ENCODE peak calls at places on chromosomes 12 and 14, in five cellular contexts. M is cardiac fibroblast, Z is B cell, P is sigmoid colon, Y is lower leg skin. V is an unnamed sample.

GRCh38 chr12:15664491-15664890 is 124.7 kb downstream of the EPS8 start:
- DNase-seq in M (peak), Z (no peak), P (no peak), Y (no peak), V (peak)

GRCh38 chr12:101468948-101469347 is 6.2 kb upstream of the SPIC start:
- DNase-seq in M (no peak), Z (no peak), P (no peak), Y (no peak), V (no peak)

GRCh38 chr12:31732926-31733548 is 4.2 kb upstream of the AMN1 start:
- DNase-seq in M (peak), Z (no peak), P (no peak), Y (peak), V (peak)

GRCh38 chr12:11694528-11694927 is 45.1 kb downstream of the ETV6 start:
- DNase-seq in M (no peak), Z (no peak), P (no peak), Y (no peak), V (no peak)

GRCh38 chr12:71475280-71475679 is 35.7 kb downstream of the LGR5 start:
- DNase-seq in M (peak), Z (no peak), P (no peak), Y (peak), V (no peak)

GRCh38 chr14:22689186-22689585 is 45.0 kb upstream of the OR6J1 start:
- DNase-seq in M (peak), Z (no peak), P (no peak), Y (no peak), V (peak)

GRCh38 chr12:108640802-108641445 is 7.2 kb upstream of the SELPLG start:
- DNase-seq in M (peak), Z (peak), P (peak), Y (no peak), V (peak)

GRCh38 chr14:75427482-75428229 is at the start of gene JDP2:
- DNase-seq in M (peak), Z (peak), P (peak), Y (peak), V (peak)

GRCh38 chr14:72104011-72104613 is 171.9 kb downstream of the RGS6 start:
- DNase-seq in M (no peak), Z (peak), P (no peak), Y (no peak), V (no peak)

GRCh38 chr12:42978718-42979117 is 389.2 kb upstream of the PRICKLE1 start:
- DNase-seq in M (no peak), Z (no peak), P (no peak), Y (no peak), V (no peak)

GRCh38 chr14:74979442-74980397 is 23.0 kb upstream of the EIF2B2 start:
- DNase-seq in M (no peak), Z (no peak), P (no peak), Y (no peak), V (peak)

GRCh38 chr12:107328442-107329133 is 235.2 kb upstream of the CRY1 start:
- DNase-seq in M (peak), Z (no peak), P (no peak), Y (no peak), V (peak)

GRCh38 chr12:119158004-119158776 is 20.5 kb upstream of the HSPB8 start:
- DNase-seq in M (no peak), Z (no peak), P (no peak), Y (no peak), V (no peak)

GRCh38 chr14:49052516-49052915 is 533.7 kb downstream of the RPS29 start:
- DNase-seq in M (no peak), Z (no peak), P (no peak), Y (no peak), V (no peak)

GRCh38 chr14:88463318-88463717 is 77.9 kb downstream of the SPATA7 start:
- DNase-seq in M (peak), Z (no peak), P (no peak), Y (no peak), V (no peak)

GRCh38 chr12:64825143-64826011 is 930 bp downstream of the TBC1D30 start:
- DNase-seq in M (no peak), Z (no peak), P (no peak), Y (no peak), V (no peak)

GRCh38 chr12:132717531-132718387 is 7.1 kb downstream of the PGAM5 start:
- DNase-seq in M (no peak), Z (no peak), P (no peak), Y (no peak), V (no peak)

GRCh38 chr14:62017651-62018230 is 255.5 kb downstream of the SNAPC1 start:
- DNase-seq in M (no peak), Z (no peak), P (no peak), Y (no peak), V (no peak)

GRCh38 chr14:63478024-63478423 is 65.2 kb downstream of the PPP2R5E start:
- DNase-seq in M (no peak), Z (peak), P (no peak), Y (no peak), V (no peak)

GRCh38 chr12:48716168-48716492 is 377 bp downstream of the CCNT1 start:
- DNase-seq in M (no peak), Z (no peak), P (no peak), Y (no peak), V (no peak)

GRCh38 chr12:22543246-22544037 is 900 bp downstream of the C2CD5 start:
- DNase-seq in M (peak), Z (peak), P (peak), Y (peak), V (peak)

GRCh38 chr12:39490500-39491276 is 47.8 kb upstream of the KIF21A start:
- DNase-seq in M (peak), Z (no peak), P (no peak), Y (no peak), V (peak)

GRCh38 chr14:94394594-94395305 is 6.3 kb upstream of the SERPINA1 start:
- DNase-seq in M (peak), Z (no peak), P (peak), Y (peak), V (no peak)

GRCh38 chr14:67391266-67391665 is 20.7 kb downstream of the PLEK2 start:
- DNase-seq in M (no peak), Z (no peak), P (no peak), Y (no peak), V (no peak)

GRCh38 chr12:50055831-50056628 is 1.4 kb upstream of the ASIC1 start:
- DNase-seq in M (peak), Z (peak), P (no peak), Y (no peak), V (peak)

GRCh38 chr14:66311935-66312334 is 174.2 kb upstream of the CCDC196 start:
- DNase-seq in M (no peak), Z (no peak), P (no peak), Y (no peak), V (no peak)

GRCh38 chr14:61562321-61563161 is 132.8 kb upstream of the HIF1A start:
- DNase-seq in M (peak), Z (no peak), P (no peak), Y (no peak), V (peak)

GRCh38 chr14:21102472-21103164 is 1.8 kb downstream of the TMEM253 start:
- DNase-seq in M (no peak), Z (no peak), P (no peak), Y (no peak), V (no peak)

GRCh38 chr12:54958048-54958658 is 26.4 kb downstream of the TESPA1 start:
- DNase-seq in M (peak), Z (peak), P (no peak), Y (no peak), V (peak)

GRCh38 chr12:68119724-68120211 is 39.8 kb downstream of the IFNG start:
- DNase-seq in M (no peak), Z (no peak), P (no peak), Y (no peak), V (no peak)

GRCh38 chr12:57522887-57523705 is 472 bp downstream of the MBD6 start:
- DNase-seq in M (peak), Z (no peak), P (peak), Y (peak), V (peak)

GRCh38 chr12:40184493-40185302 is 40.1 kb upstream of the LRRK2 start:
- DNase-seq in M (no peak), Z (no peak), P (no peak), Y (no peak), V (no peak)

GRCh38 chr14:54314365-54315134 is 82.3 kb upstream of the CDKN3 start:
- DNase-seq in M (no peak), Z (no peak), P (no peak), Y (no peak), V (no peak)

GRCh38 chr14:35229495-35230089 is 62.6 kb upstream of the PSMA6 start:
- DNase-seq in M (peak), Z (peak), P (no peak), Y (no peak), V (no peak)

GRCh38 chr12:9148926-9149325 is 33.2 kb upstream of the A2M start:
- DNase-seq in M (no peak), Z (no peak), P (no peak), Y (no peak), V (no peak)

GRCh38 chr12:9143929-9144328 is 28.2 kb upstream of the A2M start:
- DNase-seq in M (no peak), Z (no peak), P (no peak), Y (no peak), V (no peak)

DNA sequence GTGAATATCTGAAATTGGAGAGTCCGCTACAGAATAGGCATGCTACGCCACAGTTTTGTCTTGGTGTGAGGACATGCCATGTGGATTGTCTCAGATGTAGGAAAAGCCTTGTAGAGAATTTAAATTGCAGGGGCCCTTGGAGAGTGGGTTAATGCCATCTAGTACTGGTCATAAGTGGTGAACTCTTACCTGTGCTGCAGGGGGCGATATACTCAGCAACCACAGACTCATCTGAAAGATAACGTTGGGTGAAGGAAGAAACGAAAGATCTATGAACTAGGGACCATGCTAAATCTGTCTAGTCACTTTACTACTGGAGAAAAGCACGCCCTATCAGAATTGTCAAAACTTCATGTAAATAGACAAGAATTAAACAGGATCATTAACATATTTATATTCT is 33.7 kb upstream of the A2M start:
- DNase-seq in M (no peak), Z (no peak), P (no peak), Y (no peak), V (no peak)
- TF ChIP-seq CTCF in M (no peak), Z (no peak), P (no peak), Y (no peak), V (no peak)

DNA sequence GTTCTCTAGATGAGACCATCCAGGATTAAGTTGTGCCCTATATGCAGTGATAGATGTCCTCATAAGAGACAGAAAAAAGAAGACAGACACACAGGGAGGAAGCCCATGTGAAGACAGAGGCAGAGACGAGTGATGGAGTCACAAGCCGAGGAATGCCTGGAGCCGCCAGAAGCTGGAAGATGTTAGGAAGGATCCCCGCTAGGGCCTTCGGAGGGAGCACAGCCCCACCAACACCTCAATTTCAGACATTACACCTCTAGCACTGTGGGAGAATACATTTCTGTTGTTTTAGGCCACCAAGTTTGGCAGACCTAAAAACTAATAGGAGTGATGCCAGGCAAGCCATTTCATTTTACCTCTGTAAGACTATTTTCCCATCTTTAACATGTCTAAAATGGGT is 458.5 kb downstream of the MED13L start:
- DNase-seq in M (no peak), Z (no peak), P (no peak), Y (no peak), V (no peak)
- TF ChIP-seq CTCF in M (no peak), Z (no peak), P (no peak), Y (no peak), V (no peak)

GRCh38 chr12:129237881-129238280 is 384.6 kb downstream of the GLT1D1 start:
- DNase-seq in M (no peak), Z (no peak), P (no peak), Y (no peak), V (no peak)
- TF ChIP-seq CTCF in M (no peak), Z (no peak), P (no peak), Y (no peak), V (no peak)

GRCh38 chr14:99748529-99748928 is 44.7 kb upstream of the EML1 start:
- DNase-seq in M (no peak), Z (no peak), P (no peak), Y (no peak), V (no peak)

GRCh38 chr14:99750746-99751450 is 42.3 kb upstream of the EML1 start:
- DNase-seq in M (no peak), Z (no peak), P (no peak), Y (no peak), V (no peak)

GRCh38 chr14:99749763-99750715 is 43.2 kb upstream of the EML1 start:
- DNase-seq in M (no peak), Z (no peak), P (no peak), Y (no peak), V (no peak)

GRCh38 chr14:99747582-99748330 is 45.5 kb upstream of the EML1 start:
- DNase-seq in M (no peak), Z (no peak), P (no peak), Y (no peak), V (no peak)

DNA sequence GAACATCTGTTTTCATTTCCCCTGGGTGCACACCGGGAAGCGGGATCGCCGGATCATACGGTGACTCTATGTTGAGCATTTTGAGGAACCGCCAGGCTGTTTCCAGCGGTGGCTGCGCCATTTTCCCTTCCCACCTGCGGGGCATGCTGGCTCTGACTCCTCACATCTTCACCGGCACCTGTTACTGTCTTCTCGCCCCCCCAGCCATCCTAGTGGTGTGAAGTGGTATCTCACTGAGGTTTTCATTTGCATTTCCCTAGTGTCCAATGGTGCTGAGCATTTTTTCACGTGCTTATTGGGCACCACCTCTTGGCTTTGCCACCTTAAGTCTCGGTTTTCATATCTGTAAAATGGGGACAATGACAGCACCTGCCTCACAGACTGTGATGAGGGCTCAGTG is 44.1 kb upstream of the EML1 start:
- DNase-seq in M (no peak), Z (no peak), P (no peak), Y (no peak), V (no peak)
- TF ChIP-seq CTCF in M (peak), Z (no peak), P (no peak), Y (no peak), V (peak)

GRCh38 chr12:59149995-59150642 is 229.8 kb upstream of the LRIG3 start:
- DNase-seq in M (peak), Z (peak), P (no peak), Y (peak), V (peak)
- TF ChIP-seq CTCF in M (peak), Z (peak), P (peak), Y (no peak), V (peak)

DNA sequence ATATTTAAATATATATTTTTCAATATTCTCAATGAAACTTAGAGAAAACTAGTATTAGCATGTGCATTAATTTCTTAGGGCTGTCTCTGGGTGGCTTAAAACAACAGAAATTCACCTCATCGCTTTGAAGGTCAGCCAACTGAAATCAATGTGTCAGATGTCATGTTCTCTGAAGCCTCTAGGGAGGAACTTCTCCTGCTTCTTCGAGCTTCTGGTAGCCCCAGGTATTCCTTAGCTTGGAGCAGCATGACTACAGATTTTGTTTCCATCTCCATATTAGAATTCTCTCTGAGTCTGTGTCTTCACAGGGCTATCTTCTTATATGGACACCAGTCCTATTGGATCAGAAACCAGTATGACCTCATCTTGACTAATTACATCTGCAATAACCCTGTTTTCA is 221.5 kb downstream of the PDZRN4 start:
- DNase-seq in M (no peak), Z (no peak), P (no peak), Y (no peak), V (no peak)
- TF ChIP-seq CTCF in M (no peak), Z (no peak), P (no peak), Y (no peak), V (no peak)

GRCh38 chr14:68716698-68717097 is 76.2 kb downstream of the ZFP36L1 start:
- DNase-seq in M (no peak), Z (no peak), P (no peak), Y (no peak), V (no peak)

GRCh38 chr14:68712703-68713370 is 80.0 kb downstream of the ZFP36L1 start:
- DNase-seq in M (no peak), Z (no peak), P (peak), Y (no peak), V (no peak)

GRCh38 chr14:68713782-68714181 is 79.1 kb downstream of the ZFP36L1 start:
- DNase-seq in M (no peak), Z (no peak), P (no peak), Y (no peak), V (no peak)

GRCh38 chr14:68718033-68718725 is 74.7 kb downstream of the ZFP36L1 start:
- DNase-seq in M (peak), Z (peak), P (no peak), Y (no peak), V (no peak)

GRCh38 chr14:68715032-68715924 is 77.6 kb downstream of the ZFP36L1 start:
- DNase-seq in M (peak), Z (no peak), P (no peak), Y (no peak), V (peak)
- TF ChIP-seq CTCF in M (no peak), Z (no peak), P (no peak), Y (no peak), V (no peak)

GRCh38 chr14:101812071-101812470 is 50.6 kb downstream of the PPP2R5C start:
- DNase-seq in M (no peak), Z (no peak), P (no peak), Y (no peak), V (no peak)

GRCh38 chr14:101808894-101809670 is 47.6 kb downstream of the PPP2R5C start:
- DNase-seq in M (no peak), Z (no peak), P (no peak), Y (no peak), V (no peak)

GRCh38 chr14:101809671-101810514 is 48.4 kb downstream of the PPP2R5C start:
- DNase-seq in M (peak), Z (peak), P (peak), Y (peak), V (peak)

GRCh38 chr14:101810897-101811620 is 49.5 kb downstream of the PPP2R5C start:
- DNase-seq in M (peak), Z (no peak), P (no peak), Y (no peak), V (no peak)

GRCh38 chr14:101808020-101808641 is 46.6 kb downstream of the PPP2R5C start:
- DNase-seq in M (no peak), Z (no peak), P (no peak), Y (no peak), V (no peak)
- TF ChIP-seq CTCF in M (no peak), Z (no peak), P (no peak), Y (no peak), V (no peak)

GRCh38 chr12:53500776-53501614 is at the start of gene TARBP2:
- DNase-seq in M (peak), Z (peak), P (peak), Y (peak), V (peak)

GRCh38 chr12:53498235-53498630 is 1.0 kb downstream of the MAP3K12 start:
- DNase-seq in M (no peak), Z (no peak), P (no peak), Y (no peak), V (no peak)

GRCh38 chr12:53501615-53502181 is 615 bp downstream of the TARBP2 start:
- DNase-seq in M (no peak), Z (no peak), P (peak), Y (no peak), V (no peak)

GRCh38 chr12:53499261-53500118 is at the start of gene MAP3K12:
- DNase-seq in M (peak), Z (peak), P (peak), Y (peak), V (peak)

GRCh38 chr12:53500119-53500775 is 836 bp upstream of the TARBP2 start:
- DNase-seq in M (peak), Z (no peak), P (peak), Y (peak), V (peak)
- TF ChIP-seq CTCF in M (no peak), Z (no peak), P (no peak), Y (no peak), V (no peak)

V was measured in astrocyte of the spinal cord.